ENCODE peak calls at places on chromosomes 12 and 14, in four cellular contexts. D, I, F and C are unnamed samples.

GRCh38 chr14:64060199-64060545 is 207.4 kb downstream of the SYNE2 start:
- DNase-seq in I (no peak), F (peak; percentile 92), D (no peak), C (peak; percentile 38)

GRCh38 chr12:22860926-22861325 is 236.0 kb downstream of the ETNK1 start:
- DNase-seq in F (no peak), I (no peak), D (no peak), C (no peak)

GRCh38 chr12:111437816-111438454 is 32.2 kb downstream of the SH2B3 start:
- DNase-seq in F (peak; percentile 77), D (no peak), I (peak; percentile 70), C (peak; percentile 56)

GRCh38 chr12:49201595-49202295 is 12.9 kb upstream of the TUBA1A start:
- DNase-seq in I (no peak), F (peak; percentile 80), D (no peak), C (no peak)

GRCh38 chr12:83893101-83893500 is 1019.5 kb downstream of the SLC6A15 start:
- DNase-seq in D (no peak), I (no peak), F (no peak), C (no peak)

GRCh38 chr12:31591308-31591901 is 469 bp upstream of the DENND5B start:
- DNase-seq in I (peak; percentile 79), D (no peak), F (no peak), C (peak; percentile 29)

GRCh38 chr14:63881926-63882325 is 29.1 kb downstream of the SYNE2 start:
- DNase-seq in D (no peak), I (no peak), F (no peak), C (no peak)

GRCh38 chr12:3243376-3244084 is 166.4 kb downstream of the TSPAN9 start:
- DNase-seq in F (no peak), I (no peak), D (no peak), C (no peak)

GRCh38 chr14:37251778-37252177 is 54.0 kb downstream of the MIPOL1 start:
- DNase-seq in I (no peak), F (no peak), D (no peak), C (no peak)

GRCh38 chr12:132364348-132364902 is 35.0 kb upstream of the GALNT9 start:
- DNase-seq in I (no peak), D (no peak), F (no peak), C (no peak)

GRCh38 chr12:4506870-4507269 is 31.8 kb upstream of the RAD51AP1 start:
- DNase-seq in D (no peak), I (no peak), F (peak; percentile 79), C (no peak)

GRCh38 chr12:88579941-88580871 is at the start of gene KITLG:
- DNase-seq in I (peak; percentile 88), D (peak; percentile 88), F (peak; percentile 90), C (peak; percentile 89)

GRCh38 chr12:73612571-73612970 is 925.1 kb upstream of the ATXN7L3B start:
- DNase-seq in I (no peak), D (no peak), F (no peak), C (no peak)

GRCh38 chr14:100857196-100857922 is 31.4 kb downstream of the MEG3 start:
- DNase-seq in F (no peak), I (no peak), D (no peak), C (no peak)

GRCh38 chr12:52794479-52795331 is 1.2 kb downstream of the KRT3 start:
- DNase-seq in I (no peak), D (no peak), F (peak; percentile 83), C (no peak)

GRCh38 chr12:52796839-52797528 is 1.1 kb upstream of the KRT3 start:
- DNase-seq in I (no peak), F (no peak), D (no peak), C (no peak)

GRCh38 chr12:52795694-52796428 is at the start of gene KRT3:
- DNase-seq in I (no peak), D (no peak), F (no peak), C (no peak)

GRCh38 chr12:52797529-52797894 is 1.6 kb upstream of the KRT3 start:
- DNase-seq in I (no peak), D (no peak), F (no peak), C (no peak)

DNA sequence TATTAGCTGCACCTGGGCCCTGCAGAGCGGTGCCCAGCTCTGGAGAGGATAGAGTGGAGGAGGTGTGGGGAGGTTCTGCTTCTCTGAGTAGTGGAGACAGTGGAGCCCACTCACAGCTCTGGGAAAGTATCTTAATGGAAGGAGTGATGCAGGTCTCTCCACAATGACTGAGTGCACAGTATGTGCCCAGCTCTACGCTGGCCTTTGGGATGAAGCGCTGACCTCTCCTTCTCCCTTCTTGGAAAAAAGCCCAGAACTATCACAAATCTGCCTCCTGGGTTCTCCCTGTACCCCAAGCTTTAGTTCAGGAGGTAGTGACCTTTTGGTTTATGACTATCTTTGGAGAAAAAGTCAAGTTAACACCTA is 495 bp upstream of the KRT3 start:
- DNase-seq in F (no peak), I (no peak), D (no peak), C (no peak)
- H3K4me1 ChIP-seq in F (peaks cover 37% of the 10 kb centered on the region), I (no peaks in the 10 kb centered on the region), D (no peaks in the 10 kb centered on the region), C (no peaks in the 10 kb centered on the region)

DNA sequence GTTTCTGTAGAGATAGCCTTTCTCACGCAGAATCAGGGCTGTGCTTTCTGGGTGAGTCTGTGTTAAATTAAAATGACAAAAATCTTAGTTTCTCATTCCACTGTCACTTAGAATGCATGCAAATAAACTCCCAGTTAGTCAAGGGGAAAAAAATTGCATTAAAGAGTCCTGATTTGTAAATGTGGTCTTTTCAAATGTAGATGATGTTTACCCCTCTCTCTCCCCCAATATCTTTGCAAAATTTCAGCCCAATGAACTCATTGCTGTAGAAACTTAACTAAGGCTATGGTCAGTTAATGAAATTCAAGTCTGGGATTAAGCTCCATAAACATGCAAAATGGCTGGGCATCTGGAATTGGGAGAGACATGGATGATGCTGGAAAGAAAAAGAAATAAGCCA is 77.9 kb upstream of the MGAT4C start:
- DNase-seq in I (no peak), D (no peak), F (no peak), C (no peak)
- H3K4me1 ChIP-seq in I (no peaks in the 10 kb centered on the region), D (peaks cover 10% of the 10 kb centered on the region), F (no peaks in the 10 kb centered on the region), C (no peaks in the 10 kb centered on the region)

DNA sequence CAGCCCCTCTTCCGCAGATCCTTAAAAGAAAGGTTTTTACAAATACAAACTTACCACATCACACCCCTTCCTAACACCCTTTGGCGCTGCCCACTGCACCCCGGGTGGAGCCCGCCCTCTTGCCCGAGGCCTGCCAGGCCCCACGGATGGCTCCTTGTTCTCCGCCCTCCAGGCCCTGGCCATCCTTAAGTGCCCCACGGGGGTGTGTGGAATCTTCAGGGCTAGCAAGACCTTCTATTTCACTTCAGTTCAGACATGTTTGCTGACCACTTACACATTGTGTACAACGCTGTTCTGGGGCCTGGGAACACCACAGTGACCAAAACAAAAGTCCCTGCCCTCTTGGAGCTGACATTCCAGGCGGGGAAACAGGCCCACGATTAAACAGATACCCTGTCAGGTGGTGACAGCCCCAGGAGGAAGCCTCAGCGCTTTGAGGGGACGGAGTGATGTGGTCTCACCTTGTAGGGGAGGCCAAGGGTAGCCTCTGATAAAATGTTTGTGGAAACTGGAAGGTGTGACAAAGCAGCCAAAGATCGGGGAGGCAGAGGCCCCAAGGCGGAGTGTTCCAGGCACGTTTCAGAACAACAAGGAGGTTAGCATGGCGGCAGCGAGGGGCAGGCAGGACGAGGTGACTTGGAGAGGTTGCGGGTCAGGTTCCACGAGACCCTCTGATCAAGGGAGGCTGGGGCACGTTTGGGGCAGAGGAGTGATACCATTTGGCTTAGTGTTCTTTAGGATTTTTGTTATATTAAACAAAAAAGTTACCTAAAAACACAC is 27.0 kb downstream of the TPCN1 start:
- DNase-seq in D (no peak), F (no peak), I (no peak), C (no peak)
- H3K4me1 ChIP-seq in D (peaks cover 14% of the 10 kb centered on the region), F (peaks cover 41% of the 10 kb centered on the region), I (no peaks in the 10 kb centered on the region), C (peaks cover 40% of the 10 kb centered on the region)

GRCh38 chr14:68459480-68460136 is 333.3 kb downstream of the ZFP36L1 start:
- DNase-seq in I (no peak), D (no peak), F (no peak), C (no peak)
- H3K4me1 ChIP-seq in I (no peaks in the 10 kb centered on the region), D (peaks cover 8% of the 10 kb centered on the region), F (peaks cover 40% of the 10 kb centered on the region), C (peaks cover 27% of the 10 kb centered on the region)

GRCh38 chr12:59719701-59720100 is 123.9 kb downstream of the SLC16A7 start:
- DNase-seq in I (no peak), D (no peak), F (no peak), C (no peak)

GRCh38 chr12:59715434-59715833 is 119.6 kb downstream of the SLC16A7 start:
- DNase-seq in D (no peak), F (no peak), I (no peak), C (no peak)

GRCh38 chr12:59716049-59716448 is 120.2 kb downstream of the SLC16A7 start:
- DNase-seq in D (no peak), F (no peak), I (no peak), C (no peak)

DNA sequence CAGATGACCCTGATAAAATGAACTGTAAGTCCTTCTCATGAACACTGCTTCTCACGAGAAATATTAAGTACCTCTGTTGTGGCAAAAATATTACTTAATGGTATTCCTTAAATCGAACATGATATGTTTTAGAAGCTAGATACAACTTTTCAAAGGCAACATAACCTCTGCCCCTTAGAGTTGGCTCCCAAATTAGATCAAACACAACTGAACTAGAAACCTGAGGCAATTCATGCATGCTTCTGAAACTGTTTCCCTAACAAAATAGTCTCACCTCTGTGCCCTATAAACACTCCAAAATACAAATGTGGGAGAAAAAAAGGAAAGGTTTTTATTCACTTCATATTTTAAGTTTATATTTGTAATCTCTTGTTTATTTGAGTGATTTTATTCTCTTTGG is 121.6 kb downstream of the SLC16A7 start:
- DNase-seq in F (no peak), I (no peak), D (no peak), C (no peak)
- H3K4me1 ChIP-seq in F (no peaks in the 10 kb centered on the region), I (no peaks in the 10 kb centered on the region), D (no peaks in the 10 kb centered on the region), C (no peaks in the 10 kb centered on the region)

GRCh38 chr14:90560529-90560928 is 163.7 kb downstream of the CALM1 start:
- DNase-seq in F (no peak), D (no peak), I (no peak), C (no peak)
- H3K4me1 ChIP-seq in F (no peaks in the 10 kb centered on the region), D (no peaks in the 10 kb centered on the region), I (no peaks in the 10 kb centered on the region), C (peaks cover 10% of the 10 kb centered on the region)

GRCh38 chr14:105059917-105060565 is 5.2 kb downstream of the GPR132 start:
- DNase-seq in F (no peak), I (no peak), D (no peak), C (no peak)
- H3K4me1 ChIP-seq in F (no peaks in the 10 kb centered on the region), I (peaks cover 22% of the 10 kb centered on the region), D (no peaks in the 10 kb centered on the region), C (peaks cover 6% of the 10 kb centered on the region)

GRCh38 chr12:29739279-29739991 is 44.3 kb downstream of the TMTC1 start:
- DNase-seq in I (no peak), F (no peak), D (no peak), C (no peak)

GRCh38 chr12:29735604-29736003 is 48.1 kb downstream of the TMTC1 start:
- DNase-seq in I (no peak), F (no peak), D (no peak), C (no peak)

GRCh38 chr12:29738416-29738815 is 45.3 kb downstream of the TMTC1 start:
- DNase-seq in D (no peak), I (no peak), F (no peak), C (no peak)

GRCh38 chr12:29734748-29735147 is 49.0 kb downstream of the TMTC1 start:
- DNase-seq in F (no peak), D (no peak), I (no peak), C (no peak)

DNA sequence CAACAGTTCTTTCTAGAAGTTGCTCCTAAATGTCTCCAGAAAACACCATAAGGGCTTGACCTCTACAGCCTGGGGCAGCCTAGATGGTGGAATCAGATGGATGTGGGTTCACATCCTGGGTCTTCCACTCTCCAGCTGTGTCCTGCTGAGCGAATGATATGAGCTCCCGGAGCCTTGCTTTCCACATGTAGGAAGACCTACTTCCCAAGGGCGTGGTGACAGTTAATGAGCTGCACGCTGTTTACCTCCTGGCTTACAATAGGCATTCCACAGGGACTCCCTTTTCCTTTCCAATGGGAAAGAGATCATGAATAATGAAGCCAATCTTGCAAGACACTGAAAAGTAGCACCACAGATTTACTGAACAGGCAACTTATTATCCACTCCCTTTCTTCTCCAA is 46.1 kb downstream of the TMTC1 start:
- DNase-seq in F (no peak), I (no peak), D (no peak), C (no peak)
- H3K4me1 ChIP-seq in F (peaks cover 42% of the 10 kb centered on the region), I (no peaks in the 10 kb centered on the region), D (no peaks in the 10 kb centered on the region), C (peaks cover 12% of the 10 kb centered on the region)